ENCODE peak calls at places on chromosomes 4 and X, in four cellular contexts. D, Q, P and N are unnamed samples.

GRCh38 chrX:54785901-54786300 is 12.2 kb downstream of the ITIH6 start:
- DNase-seq in D (peak; percentile 9), Q (no peak), P (peak; percentile 7), N (peak; percentile 25)

GRCh38 chrX:154652311-154653047 is 900 bp downstream of the CTAG2 start:
- DNase-seq in D (no peak), Q (no peak), P (no peak), N (no peak)

GRCh38 chrX:13069771-13070410 is 25.5 kb upstream of the FAM9C start:
- DNase-seq in D (no peak), Q (no peak), P (no peak), N (peak; percentile 18)

GRCh38 chrX:134868766-134869495 is 121.9 kb upstream of the SMIM10 start:
- DNase-seq in D (no peak), Q (no peak), P (no peak), N (no peak)

GRCh38 chr4:101114936-101115372 is 232.4 kb downstream of the PPP3CA start:
- DNase-seq in D (no peak), Q (no peak), P (peak; percentile 99), N (no peak)

GRCh38 chr4:110742148-110742547 is 119.3 kb upstream of the PITX2 start:
- DNase-seq in D (no peak), Q (no peak), P (no peak), N (no peak)

GRCh38 chrX:151754042-151754419 is 19.5 kb downstream of the CNGA2 start:
- DNase-seq in D (no peak), Q (peak; percentile 11), P (no peak), N (no peak)

GRCh38 chr4:133759428-133759827 is 442.2 kb downstream of the PABPC4L start:
- DNase-seq in D (no peak), Q (no peak), P (no peak), N (no peak)

GRCh38 chr4:113976937-113977855 is 2.3 kb downstream of the ARSJ start:
- DNase-seq in D (no peak), Q (no peak), P (no peak), N (no peak)

GRCh38 chr4:176376032-176376614 is 56.4 kb downstream of the SPCS3 start:
- DNase-seq in D (peak; percentile 7), Q (peak; percentile 15), P (no peak), N (peak; percentile 23)

GRCh38 chrX:13110427-13111324 is 66.3 kb upstream of the FAM9C start:
- DNase-seq in D (no peak), Q (peak; percentile 62), P (no peak), N (peak; percentile 68)

GRCh38 chrX:37867509-37868153 is 20.3 kb upstream of the DYNLT3 start:
- DNase-seq in D (no peak), Q (no peak), P (no peak), N (no peak)

GRCh38 chrX:141220342-141221008 is 21.8 kb downstream of the SPANXC start:
- DNase-seq in D (no peak), Q (peak; percentile 36), P (no peak), N (no peak)

GRCh38 chr4:2077537-2078460 is 18.7 kb downstream of the NAT8L start:
- DNase-seq in D (no peak), Q (no peak), P (no peak), N (no peak)

GRCh38 chr4:163395055-163395454 is 51.4 kb downstream of the NPY5R start:
- DNase-seq in D (no peak), Q (no peak), P (no peak), N (no peak)

GRCh38 chr4:128354205-128354821 is 66.7 kb upstream of the PGRMC2 start:
- DNase-seq in D (no peak), Q (peak; percentile 17), P (peak; percentile 30), N (no peak)

GRCh38 chr4:95362906-95363578 is 185.7 kb downstream of the UNC5C start:
- DNase-seq in D (peak; percentile 43), Q (no peak), P (peak; percentile 14), N (peak; percentile 49)

GRCh38 chrX:97398030-97398551 is 514.4 kb downstream of the RPA4 start:
- DNase-seq in D (no peak), Q (no peak), P (no peak), N (no peak)

GRCh38 chrX:37380920-37381319 is 31.8 kb downstream of the PRRG1 start:
- DNase-seq in D (peak; percentile 36), Q (peak; percentile 2), P (peak; percentile 25), N (no peak)

GRCh38 chrX:45851434-45851991 is 650.8 kb upstream of the DIPK2B start:
- DNase-seq in D (no peak), Q (peak; percentile 50), P (no peak), N (peak; percentile 82)

GRCh38 chr4:169791527-169792156 is 33.9 kb upstream of the HPF1 start:
- DNase-seq in D (peak; percentile 29), Q (peak; percentile 37), P (peak; percentile 54), N (peak; percentile 52)

GRCh38 chr4:170226288-170226687 is 136.5 kb upstream of the AADAT start:
- DNase-seq in D (no peak), Q (no peak), P (no peak), N (no peak)

GRCh38 chrX:46547857-46548256 is 2.6 kb upstream of the ZNF674 start:
- DNase-seq in D (no peak), Q (no peak), P (peak; percentile 27), N (no peak)

GRCh38 chr4:54940996-54941395 is 184.4 kb downstream of the KDR start:
- DNase-seq in D (no peak), Q (no peak), P (no peak), N (no peak)

GRCh38 chr4:67871867-67872266 is 11.9 kb downstream of the TMPRSS11D start:
- DNase-seq in D (peak; percentile 20), Q (peak; percentile 3), P (peak; percentile 24), N (peak; percentile 66)

GRCh38 chrX:57929373-57929772 is 19.1 kb upstream of the ZXDA start:
- DNase-seq in D (no peak), Q (no peak), P (peak; percentile 2), N (peak; percentile 66)

GRCh38 chrX:48492293-48492910 is 16.4 kb upstream of the PORCN start:
- DNase-seq in D (peak; percentile 30), Q (no peak), P (no peak), N (peak; percentile 91)

GRCh38 chr4:21012851-21013331 is 312.6 kb downstream of the PACRGL start:
- DNase-seq in D (no peak), Q (no peak), P (no peak), N (no peak)

GRCh38 chr4:31022702-31023101 is 302.5 kb downstream of the PCDH7 start:
- DNase-seq in D (no peak), Q (no peak), P (no peak), N (no peak)

GRCh38 chr4:174855043-174855442 is 26.0 kb upstream of the GLRA3 start:
- DNase-seq in D (no peak), Q (no peak), P (no peak), N (no peak)

GRCh38 chrX:107659768-107660167 is 31.5 kb downstream of the PRPS1 start:
- DNase-seq in D (peak; percentile 14), Q (no peak), P (peak; percentile 9), N (peak; percentile 57)

GRCh38 chr4:77525538-77525937 is 80.1 kb upstream of the CXCL13 start:
- DNase-seq in D (no peak), Q (no peak), P (no peak), N (no peak)

GRCh38 chr4:7347981-7348380 is 86.7 kb downstream of the PSAPL1 start:
- DNase-seq in D (no peak), Q (peak; percentile 38), P (no peak), N (no peak)

GRCh38 chr4:16626945-16627344 is 271.5 kb downstream of the LDB2 start:
- DNase-seq in D (no peak), Q (no peak), P (no peak), N (peak; percentile 6)

GRCh38 chr4:83082777-83083176 is 31.8 kb downstream of the PLAC8 start:
- DNase-seq in D (no peak), Q (no peak), P (no peak), N (peak; percentile 44)

GRCh38 chr4:3041192-3042142 is 32.9 kb downstream of the HTT-AS start:
- DNase-seq in D (no peak), Q (no peak), P (peak; percentile 55), N (peak; percentile 91)

DNA sequence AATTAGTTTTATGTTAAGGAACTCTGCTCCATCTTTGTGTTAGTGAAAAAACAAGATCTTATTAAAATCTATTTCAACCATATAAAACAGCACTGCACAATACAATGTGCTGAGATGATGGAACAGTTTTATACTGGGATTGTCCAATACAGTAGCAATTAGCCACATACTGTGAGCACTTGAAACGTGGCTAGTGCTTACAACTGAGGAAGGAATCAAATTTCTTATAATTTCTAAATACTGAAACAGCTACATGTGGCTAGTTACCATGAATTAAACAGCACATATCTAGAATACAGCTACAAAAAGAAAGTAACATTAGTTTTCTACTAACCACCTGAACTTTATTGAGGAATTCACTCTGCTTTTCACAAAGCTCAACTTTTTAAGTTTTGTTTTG is 14.7 kb downstream of the NFXL1 start:
- DNase-seq in D (no peak), Q (no peak), P (no peak), N (no peak)
- H3K4me3 ChIP-seq in D (no peak overlapping the region), Q (no peak overlapping the region), P (no peak overlapping the region), N (no peak overlapping the region)

GRCh38 chrX:7941390-7942042 is 14.3 kb upstream of the PNPLA4 start:
- DNase-seq in D (no peak), Q (no peak), P (peak; percentile 3), N (peak; percentile 18)
- TF ChIP-seq MYC in D (no peak), Q (no peak), P (no peak), N (no peak)

GRCh38 chrX:619451-619811 is 11.2 kb upstream of the SHOX start:
- DNase-seq in D (no peak), Q (no peak), P (no peak), N (no peak)
- H3K4me3 ChIP-seq in D (no peak overlapping the region), Q (no peak overlapping the region), P (no peak overlapping the region), N (no peak overlapping the region)

GRCh38 chr4:71307729-71308128 is 31.1 kb upstream of the SLC4A4 start:
- DNase-seq in D (no peak), Q (no peak), P (no peak), N (no peak)

GRCh38 chr4:71303850-71304249 is 35.0 kb upstream of the SLC4A4 start:
- DNase-seq in D (no peak), Q (no peak), P (no peak), N (no peak)

GRCh38 chr4:71300362-71300761 is 38.5 kb upstream of the SLC4A4 start:
- DNase-seq in D (no peak), Q (no peak), P (no peak), N (no peak)

GRCh38 chr4:71300964-71301363 is 37.9 kb upstream of the SLC4A4 start:
- DNase-seq in D (no peak), Q (no peak), P (no peak), N (no peak)

GRCh38 chr4:71304289-71304850 is 34.5 kb upstream of the SLC4A4 start:
- DNase-seq in D (no peak), Q (no peak), P (no peak), N (no peak)
- TF ChIP-seq MYC in D (no peak), Q (no peak), P (no peak), N (no peak)

DNA sequence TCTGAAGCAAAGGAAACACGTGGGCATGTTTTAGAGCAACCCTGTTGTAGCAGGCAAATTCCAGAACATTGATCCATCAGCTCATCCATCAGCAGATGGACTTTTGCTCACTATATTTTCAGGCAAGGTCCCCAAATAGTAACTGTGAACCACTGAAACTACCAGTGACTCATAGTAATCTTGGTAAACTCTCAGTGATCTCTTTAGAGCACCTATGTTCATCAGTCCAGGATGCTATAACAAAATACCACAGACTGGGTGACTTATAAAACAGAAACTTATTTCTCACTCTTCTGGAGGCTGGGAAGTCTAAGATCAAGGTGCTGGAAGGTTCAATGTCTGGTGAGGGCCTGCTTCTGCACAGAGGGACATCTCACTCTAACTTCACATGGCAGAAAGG is 28.9 kb upstream of the BTC start:
- DNase-seq in D (no peak), Q (no peak), P (no peak), N (no peak)
- H3K4me3 ChIP-seq in D (no peak overlapping the region), Q (no peak overlapping the region), P (no peak overlapping the region), N (no peak overlapping the region)

GRCh38 chrX:20067709-20068315 is 48.9 kb downstream of the MAP7D2 start:
- DNase-seq in D (peak; percentile 11), Q (peak; percentile 44), P (no peak), N (peak; percentile 59)
- TF ChIP-seq MYC in D (no peak), Q (no peak), P (no peak), N (no peak)

GRCh38 chr4:1047106-1047975 is 35.9 kb downstream of the FGFRL1 start:
- DNase-seq in D (no peak), Q (no peak), P (no peak), N (no peak)
- H3K4me3 ChIP-seq in D (no peak overlapping the region), Q (peak overlapping the region; percentile 35), P (no peak overlapping the region), N (no peak overlapping the region)